ENCODE peak calls at places on chromosome 20, in nine cellular contexts. A is activated CD8-positive, alpha-beta memory T cell treated with anti-CD3 and anti-CD28 coated beads for 1 hour; U is astrocyte; M is activated T-helper 1 cell treated with Interleukin-2 at 50 U/mL for 16 hours; V is epithelial cell of esophagus; H is PC-9; C is EL; K is T-helper 1 cell; L is left colon. S is an unnamed sample.

GRCh38 chr20:57555457-57556184 is 5.3 kb upstream of the PCK1 start:
- DNase-seq in A (no peak), U (no peak), M (no peak), V (no peak), H (no peak), C (no peak), K (no peak), L (no peak), S (no peak)

GRCh38 chr20:11329271-11329670 is 588.4 kb upstream of the BTBD3 start:
- DNase-seq in A (no peak), U (no peak), M (no peak), V (peak; percentile 60), H (no peak), C (no peak), K (no peak), L (no peak), S (no peak)

GRCh38 chr20:31862157-31862470 is 8.2 kb downstream of the DUSP15 start:
- DNase-seq in A (no peak), U (no peak), M (no peak), V (no peak), H (no peak), C (no peak), K (no peak), L (peak; percentile 19), S (no peak)

GRCh38 chr20:5720696-5721095 is 29.5 kb upstream of the SHLD1 start:
- DNase-seq in A (no peak), U (peak; percentile 35), M (no peak), V (no peak), H (no peak), C (peak; percentile 16), K (no peak), L (no peak), S (no peak)

GRCh38 chr20:9686001-9686400 is 152.9 kb downstream of the PAK5 start:
- DNase-seq in A (no peak), U (no peak), M (no peak), V (no peak), H (no peak), C (no peak), K (no peak), L (no peak), S (no peak)

GRCh38 chr20:48916699-48917098 is 4.8 kb upstream of the ARFGEF2 start:
- DNase-seq in A (no peak), U (no peak), M (no peak), V (no peak), H (no peak), C (no peak), K (no peak), L (no peak), S (no peak)

GRCh38 chr20:36070451-36070850 is 84.1 kb upstream of the EPB41L1 start:
- DNase-seq in A (no peak), U (no peak), M (no peak), V (no peak), H (no peak), C (no peak), K (no peak), L (no peak), S (no peak)

GRCh38 chr20:21804779-21805178 is 99.3 kb downstream of the PAX1 start:
- DNase-seq in A (no peak), U (no peak), M (no peak), V (no peak), H (no peak), C (no peak), K (no peak), L (no peak), S (no peak)

GRCh38 chr20:42589976-42590639 is 599.6 kb downstream of the PTPRT start:
- DNase-seq in A (no peak), U (no peak), M (no peak), V (no peak), H (no peak), C (no peak), K (no peak), L (no peak), S (no peak)

GRCh38 chr20:46004187-46004586 is 4.5 kb upstream of the MMP9 start:
- DNase-seq in A (no peak), U (no peak), M (no peak), V (no peak), H (no peak), C (no peak), K (no peak), L (no peak), S (no peak)

GRCh38 chr20:57508381-57508780 is 16.6 kb downstream of the CTCFL start:
- DNase-seq in A (no peak), U (no peak), M (no peak), V (no peak), H (no peak), C (no peak), K (no peak), L (no peak), S (no peak)

GRCh38 chr20:50695144-50695872 is 4.0 kb upstream of the RIPOR3 start:
- DNase-seq in A (no peak), U (no peak), M (no peak), V (no peak), H (no peak), C (no peak), K (no peak), L (no peak), S (no peak)

GRCh38 chr20:17995967-17996819 is 27.4 kb downstream of the MGME1 start:
- DNase-seq in A (peak; percentile 6), U (peak; percentile 47), M (no peak), V (peak; percentile 70), H (peak; percentile 41), C (peak; percentile 67), K (no peak), L (no peak), S (peak; percentile 60)

GRCh38 chr20:38230957-38231785 is 29.4 kb downstream of the KIAA1755 start:
- DNase-seq in A (no peak), U (peak; percentile 44), M (no peak), V (peak; percentile 60), H (no peak), C (peak; percentile 40), K (no peak), L (no peak), S (no peak)

GRCh38 chr20:63009044-63009961 is 2.5 kb upstream of the BHLHE23 start:
- DNase-seq in A (peak; percentile 77), U (no peak), M (peak; percentile 73), V (peak; percentile 61), H (peak; percentile 79), C (peak; percentile 63), K (peak; percentile 61), L (peak; percentile 43), S (peak; percentile 79)

GRCh38 chr20:46959081-46959692 is 64.5 kb downstream of the EYA2 start:
- DNase-seq in A (no peak), U (peak; percentile 98), M (no peak), V (peak; percentile 95), H (peak; percentile 50), C (peak; percentile 95), K (no peak), L (no peak), S (no peak)

GRCh38 chr20:57327820-57328219 is 1.8 kb upstream of the SPO11 start:
- DNase-seq in A (no peak), U (no peak), M (no peak), V (no peak), H (no peak), C (no peak), K (no peak), L (no peak), S (peak; percentile 6)

GRCh38 chr20:10501377-10501776 is 66.3 kb downstream of the SLX4IP start:
- DNase-seq in A (no peak), U (peak; percentile 33), M (no peak), V (peak; percentile 33), H (no peak), C (no peak), K (no peak), L (no peak), S (no peak)

GRCh38 chr20:19233025-19233794 is 20.8 kb downstream of the SLC24A3 start:
- DNase-seq in A (no peak), U (no peak), M (no peak), V (no peak), H (no peak), C (no peak), K (no peak), L (no peak), S (peak; percentile 23)

GRCh38 chr20:45470939-45471338 is 1.4 kb downstream of the WFDC2 start:
- DNase-seq in A (no peak), U (no peak), M (no peak), V (no peak), H (no peak), C (peak; percentile 18), K (no peak), L (no peak), S (no peak)

GRCh38 chr20:60000271-60001026 is 42.2 kb downstream of the CDH26 start:
- DNase-seq in A (no peak), U (no peak), M (no peak), V (no peak), H (no peak), C (no peak), K (no peak), L (no peak), S (no peak)

GRCh38 chr20:49507741-49508434 is 25.4 kb upstream of the KCNB1 start:
- DNase-seq in A (no peak), U (no peak), M (no peak), V (no peak), H (no peak), C (no peak), K (no peak), L (no peak), S (no peak)

GRCh38 chr20:31718952-31719643 is 3.6 kb downstream of the BCL2L1 start:
- DNase-seq in A (no peak), U (no peak), M (no peak), V (peak; percentile 97), H (peak; percentile 77), C (no peak), K (no peak), L (peak; percentile 60), S (peak; percentile 54)

GRCh38 chr20:53910312-53911002 is 159.9 kb downstream of the BCAS1 start:
- DNase-seq in A (no peak), U (no peak), M (no peak), V (no peak), H (no peak), C (no peak), K (no peak), L (no peak), S (no peak)

GRCh38 chr20:22382742-22383141 is 201.6 kb downstream of the FOXA2 start:
- DNase-seq in A (no peak), U (no peak), M (no peak), V (peak; percentile 96), H (no peak), C (no peak), K (no peak), L (no peak), S (no peak)

GRCh38 chr20:58149412-58150091 is 78.9 kb downstream of the ANKRD60 start:
- DNase-seq in A (no peak), U (no peak), M (no peak), V (no peak), H (peak; percentile 47), C (peak; percentile 30), K (no peak), L (no peak), S (no peak)

S was measured in colonic mucosa.